ENCODE peak calls at places on chromosomes 5 and 9, in five cellular contexts. One of them, this sample, is unnamed.

GRCh38 chr5:163760498-163760897 is 255.1 kb downstream of the MAT2B start:
- DNase-seq in astrocyte: peak
- DNase-seq in heart left ventricle: no peak
- DNase-seq in fibroblast of pulmonary artery: peak
- DNase-seq in upper lobe of right lung: no peak
- DNase-seq in this sample: no peak

GRCh38 chr9:81052846-81053245 is 636.5 kb downstream of the TLE1 start:
- DNase-seq in astrocyte: peak
- DNase-seq in heart left ventricle: no peak
- DNase-seq in fibroblast of pulmonary artery: peak
- DNase-seq in upper lobe of right lung: no peak
- DNase-seq in this sample: no peak

GRCh38 chr9:35616681-35617459 is 1.3 kb downstream of the CD72 start:
- DNase-seq in astrocyte: peak
- DNase-seq in heart left ventricle: peak
- DNase-seq in fibroblast of pulmonary artery: peak
- DNase-seq in upper lobe of right lung: peak
- DNase-seq in this sample: no peak

GRCh38 chr5:178214160-178214803 is 9.9 kb downstream of the HNRNPAB start:
- DNase-seq in astrocyte: no peak
- DNase-seq in heart left ventricle: no peak
- DNase-seq in fibroblast of pulmonary artery: no peak
- DNase-seq in upper lobe of right lung: no peak
- DNase-seq in this sample: no peak

GRCh38 chr5:150479416-150479815 is 28.5 kb upstream of the NDST1 start:
- DNase-seq in astrocyte: no peak
- DNase-seq in heart left ventricle: no peak
- DNase-seq in fibroblast of pulmonary artery: no peak
- DNase-seq in upper lobe of right lung: no peak
- DNase-seq in this sample: no peak

GRCh38 chr5:14173419-14174234 is 30.5 kb downstream of the TRIO start:
- DNase-seq in astrocyte: no peak
- DNase-seq in heart left ventricle: no peak
- DNase-seq in fibroblast of pulmonary artery: no peak
- DNase-seq in upper lobe of right lung: no peak
- DNase-seq in this sample: no peak

GRCh38 chr9:12774861-12775367 is at the start of gene LURAP1L:
- DNase-seq in astrocyte: peak
- DNase-seq in heart left ventricle: no peak
- DNase-seq in fibroblast of pulmonary artery: peak
- DNase-seq in upper lobe of right lung: no peak
- DNase-seq in this sample: no peak

GRCh38 chr9:90946981-90947380 is 145.4 kb downstream of the SYK start:
- DNase-seq in astrocyte: no peak
- DNase-seq in heart left ventricle: no peak
- DNase-seq in fibroblast of pulmonary artery: no peak
- DNase-seq in upper lobe of right lung: no peak
- DNase-seq in this sample: no peak

GRCh38 chr9:131276891-131277672 is 772 bp upstream of the FAM78A start:
- DNase-seq in astrocyte: no peak
- DNase-seq in heart left ventricle: no peak
- DNase-seq in fibroblast of pulmonary artery: no peak
- DNase-seq in upper lobe of right lung: no peak
- DNase-seq in this sample: no peak

GRCh38 chr5:149152317-149152746 is 11.0 kb downstream of the ABLIM3 start:
- DNase-seq in astrocyte: no peak
- DNase-seq in heart left ventricle: no peak
- DNase-seq in fibroblast of pulmonary artery: peak
- DNase-seq in upper lobe of right lung: no peak
- DNase-seq in this sample: no peak

GRCh38 chr5:97026721-97027120 is 90.8 kb downstream of the LNPEP start:
- DNase-seq in astrocyte: peak
- DNase-seq in heart left ventricle: no peak
- DNase-seq in fibroblast of pulmonary artery: no peak
- DNase-seq in upper lobe of right lung: no peak
- DNase-seq in this sample: no peak

GRCh38 chr5:139862803-139863202 is 67.2 kb downstream of the PSD2 start:
- DNase-seq in astrocyte: no peak
- DNase-seq in heart left ventricle: no peak
- DNase-seq in fibroblast of pulmonary artery: no peak
- DNase-seq in upper lobe of right lung: no peak
- DNase-seq in this sample: no peak
- TF ChIP-seq CTCF in astrocyte: peak
- TF ChIP-seq CTCF in heart left ventricle: no peak
- TF ChIP-seq CTCF in fibroblast of pulmonary artery: no peak
- TF ChIP-seq CTCF in upper lobe of right lung: no peak
- TF ChIP-seq CTCF in this sample: no peak

DNA sequence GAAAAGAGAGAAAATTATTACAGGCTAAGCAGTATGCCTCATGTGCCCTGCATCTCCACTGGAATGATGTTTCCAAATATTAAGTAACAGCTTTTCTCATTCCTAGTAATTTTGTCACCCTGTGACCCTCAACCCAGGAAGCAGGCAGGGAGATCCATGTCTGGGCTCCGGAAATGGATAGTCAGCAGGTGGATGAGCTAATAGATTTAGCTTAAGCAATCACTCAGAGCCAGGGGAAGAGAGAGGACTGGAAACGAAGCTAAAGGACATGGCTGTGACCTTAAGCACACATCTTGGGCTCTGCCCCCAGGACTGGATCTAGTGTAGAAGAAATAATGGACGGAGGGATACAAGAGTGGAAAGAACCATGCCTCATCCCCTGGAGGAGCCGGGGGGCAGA is 89.5 kb downstream of the ARSB start:
- DNase-seq in astrocyte: no peak
- DNase-seq in heart left ventricle: no peak
- DNase-seq in fibroblast of pulmonary artery: no peak
- DNase-seq in upper lobe of right lung: no peak
- DNase-seq in this sample: no peak
- H3K4me3 ChIP-seq in astrocyte: no peak
- H3K4me3 ChIP-seq in heart left ventricle: no peak
- H3K4me3 ChIP-seq in fibroblast of pulmonary artery: no peak
- H3K4me3 ChIP-seq in upper lobe of right lung: no peak
- H3K4me3 ChIP-seq in this sample: no peak

GRCh38 chr5:142720561-142721275 is 34.8 kb upstream of the FGF1 start:
- DNase-seq in astrocyte: peak
- DNase-seq in heart left ventricle: peak
- DNase-seq in fibroblast of pulmonary artery: peak
- DNase-seq in upper lobe of right lung: no peak
- DNase-seq in this sample: no peak
- TF ChIP-seq CTCF in astrocyte: no peak
- TF ChIP-seq CTCF in heart left ventricle: peak
- TF ChIP-seq CTCF in fibroblast of pulmonary artery: no peak
- TF ChIP-seq CTCF in upper lobe of right lung: no peak
- TF ChIP-seq CTCF in this sample: no peak

GRCh38 chr5:136030252-136030651 is 1.5 kb downstream of the TGFBI start:
- DNase-seq in astrocyte: no peak
- DNase-seq in heart left ventricle: no peak
- DNase-seq in fibroblast of pulmonary artery: no peak
- DNase-seq in upper lobe of right lung: no peak
- DNase-seq in this sample: no peak
- H3K4me3 ChIP-seq in astrocyte: peak
- H3K4me3 ChIP-seq in heart left ventricle: peak
- H3K4me3 ChIP-seq in fibroblast of pulmonary artery: peak
- H3K4me3 ChIP-seq in upper lobe of right lung: peak
- H3K4me3 ChIP-seq in this sample: no peak

GRCh38 chr5:155087036-155087435 is 73.5 kb downstream of the KIF4B start:
- DNase-seq in astrocyte: no peak
- DNase-seq in heart left ventricle: no peak
- DNase-seq in fibroblast of pulmonary artery: peak
- DNase-seq in upper lobe of right lung: no peak
- DNase-seq in this sample: no peak
- TF ChIP-seq CTCF in astrocyte: no peak
- TF ChIP-seq CTCF in heart left ventricle: no peak
- TF ChIP-seq CTCF in fibroblast of pulmonary artery: no peak
- TF ChIP-seq CTCF in upper lobe of right lung: no peak
- TF ChIP-seq CTCF in this sample: no peak

DNA sequence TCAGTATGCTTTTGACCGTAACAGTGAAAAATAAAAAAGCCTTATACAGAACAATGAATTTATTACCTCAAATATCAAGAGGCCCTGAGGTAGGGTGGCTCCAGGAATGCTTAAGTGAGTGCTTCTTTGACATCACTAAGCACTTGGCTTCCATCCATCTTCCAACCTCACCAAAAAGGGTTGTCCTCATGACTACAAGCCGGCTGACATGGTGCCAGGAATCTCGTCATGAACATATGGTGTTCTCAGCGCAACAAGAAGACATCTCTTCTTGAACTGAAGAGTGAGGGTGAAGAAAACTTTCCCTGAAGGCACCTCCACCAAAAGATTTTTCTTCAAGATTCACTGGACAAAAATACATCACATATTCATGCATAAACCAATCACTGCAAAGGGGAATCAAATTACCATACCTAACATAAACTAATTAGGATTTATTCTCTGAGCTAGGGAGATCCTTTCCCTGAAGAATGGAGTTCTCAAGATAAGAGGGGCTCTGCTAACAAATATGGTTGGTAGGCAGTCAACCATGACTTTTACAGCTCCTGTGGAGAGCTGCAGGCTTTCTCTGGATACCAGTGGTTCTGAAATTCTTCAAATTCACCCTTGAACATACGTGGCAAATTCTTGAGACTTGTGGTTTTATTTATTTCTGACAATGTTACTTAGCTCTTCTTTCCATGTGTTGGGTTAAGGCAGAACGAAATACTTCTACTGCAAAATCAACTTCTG is 49.5 kb downstream of the AGXT2 start:
- DNase-seq in astrocyte: peak
- DNase-seq in heart left ventricle: no peak
- DNase-seq in fibroblast of pulmonary artery: peak
- DNase-seq in upper lobe of right lung: no peak
- DNase-seq in this sample: no peak
- H3K4me3 ChIP-seq in astrocyte: no peak
- H3K4me3 ChIP-seq in heart left ventricle: no peak
- H3K4me3 ChIP-seq in fibroblast of pulmonary artery: no peak
- H3K4me3 ChIP-seq in upper lobe of right lung: no peak
- H3K4me3 ChIP-seq in this sample: no peak

DNA sequence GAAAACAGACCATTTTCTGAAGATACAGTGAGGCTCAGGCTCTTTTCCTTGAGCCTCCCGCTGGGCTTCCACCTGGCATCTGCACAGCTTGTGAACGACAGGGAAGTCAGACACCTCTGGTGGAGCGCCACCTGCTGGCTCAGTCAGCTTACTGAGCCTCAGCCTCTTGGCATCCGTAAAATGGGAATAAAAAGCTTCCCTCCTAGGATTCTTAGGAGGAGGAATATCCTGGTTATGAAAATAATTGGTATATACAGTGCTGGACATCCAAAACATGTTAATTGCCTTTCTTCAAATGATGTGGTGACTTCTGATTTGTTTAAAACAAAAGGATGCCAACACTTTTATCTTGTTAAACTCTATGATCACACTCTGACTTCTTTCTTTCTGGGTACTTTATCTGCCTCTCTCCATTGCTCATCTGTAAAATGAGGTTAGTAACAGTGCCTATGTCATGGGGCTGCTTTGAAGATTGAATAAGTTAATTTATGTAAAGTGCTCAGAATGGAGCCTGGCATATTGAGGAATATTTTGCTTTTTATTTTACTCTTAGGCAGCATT is 67.5 kb downstream of the MAMDC2 start:
- DNase-seq in astrocyte: peak
- DNase-seq in heart left ventricle: peak
- DNase-seq in fibroblast of pulmonary artery: peak
- DNase-seq in upper lobe of right lung: peak
- DNase-seq in this sample: peak
- TF ChIP-seq CTCF in astrocyte: peak
- TF ChIP-seq CTCF in heart left ventricle: peak
- TF ChIP-seq CTCF in fibroblast of pulmonary artery: peak
- TF ChIP-seq CTCF in upper lobe of right lung: peak
- TF ChIP-seq CTCF in this sample: peak

DNA sequence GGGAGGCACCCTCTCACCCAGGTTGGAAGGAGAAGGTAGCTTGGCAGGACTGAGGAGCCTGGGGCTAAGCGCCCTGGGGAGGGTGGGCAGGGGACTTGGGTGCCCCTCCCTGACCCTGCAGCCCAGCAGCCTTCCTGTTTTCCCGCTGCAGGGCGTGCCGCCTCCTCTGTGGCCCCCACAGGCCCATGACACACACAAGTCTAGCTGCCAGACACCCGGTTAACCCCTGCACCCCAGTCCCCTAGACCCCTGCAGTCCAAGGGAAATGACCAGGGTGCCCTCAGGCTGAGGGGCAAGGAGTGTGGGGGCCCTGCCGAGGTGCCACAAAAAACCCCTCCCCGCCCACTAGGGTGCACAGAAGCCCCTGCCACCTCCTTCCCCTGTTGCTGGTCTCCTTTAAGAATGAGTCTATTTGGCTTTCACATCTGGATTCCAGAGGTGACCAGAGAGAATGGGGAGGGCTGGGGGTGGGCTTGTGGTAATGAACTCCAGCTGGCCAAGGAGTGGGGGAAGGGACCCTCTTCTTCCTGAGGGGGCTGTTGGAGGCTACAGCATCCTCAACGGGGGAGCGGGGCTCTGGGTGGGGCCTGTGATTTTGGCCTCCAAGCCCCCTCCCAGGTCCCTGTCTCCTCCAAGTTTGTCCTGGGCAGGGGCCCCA is 32.9 kb downstream of the GOLGA2 start:
- DNase-seq in astrocyte: no peak
- DNase-seq in heart left ventricle: no peak
- DNase-seq in fibroblast of pulmonary artery: no peak
- DNase-seq in upper lobe of right lung: no peak
- DNase-seq in this sample: no peak
- H3K4me3 ChIP-seq in astrocyte: no peak
- H3K4me3 ChIP-seq in heart left ventricle: no peak
- H3K4me3 ChIP-seq in fibroblast of pulmonary artery: no peak
- H3K4me3 ChIP-seq in upper lobe of right lung: no peak
- H3K4me3 ChIP-seq in this sample: no peak

GRCh38 chr9:105901514-105902109 is 207.3 kb downstream of the TMEM38B start:
- DNase-seq in astrocyte: peak
- DNase-seq in heart left ventricle: no peak
- DNase-seq in fibroblast of pulmonary artery: peak
- DNase-seq in upper lobe of right lung: no peak
- DNase-seq in this sample: no peak
- TF ChIP-seq CTCF in astrocyte: peak
- TF ChIP-seq CTCF in heart left ventricle: peak
- TF ChIP-seq CTCF in fibroblast of pulmonary artery: peak
- TF ChIP-seq CTCF in upper lobe of right lung: peak
- TF ChIP-seq CTCF in this sample: peak

GRCh38 chr5:32722957-32723356 is 11.8 kb downstream of the NPR3 start:
- DNase-seq in astrocyte: no peak
- DNase-seq in heart left ventricle: no peak
- DNase-seq in fibroblast of pulmonary artery: no peak
- DNase-seq in upper lobe of right lung: no peak
- DNase-seq in this sample: no peak
- H3K4me3 ChIP-seq in astrocyte: no peak
- H3K4me3 ChIP-seq in heart left ventricle: no peak
- H3K4me3 ChIP-seq in fibroblast of pulmonary artery: no peak
- H3K4me3 ChIP-seq in upper lobe of right lung: no peak
- H3K4me3 ChIP-seq in this sample: no peak

This sample was measured in GM12864.